ENCODE peak calls at places on chromosomes 4 and X, in four cellular contexts. K, F, N and I are unnamed samples.
A peak's percentile ranks its signal among the peaks of the same experiment; 100 is the strongest.

GRCh38 chrX:68060506-68061205 is 372.6 kb downstream of the OPHN1 start:
- DNase-seq in K (no peak), F (no peak), N (no peak), I (no peak)

GRCh38 chr4:73589887-73590801 is 30.1 kb downstream of the RASSF6 start:
- DNase-seq in F (no peak), N (no peak), K (no peak), I (peak; percentile 27)

GRCh38 chrX:149043401-149043800 is 461.7 kb downstream of the IDS start:
- DNase-seq in F (no peak), N (no peak), K (no peak), I (no peak)

GRCh38 chr4:54764501-54764900 is 106.7 kb downstream of the KIT start:
- DNase-seq in N (no peak), F (no peak), K (no peak), I (no peak)

GRCh38 chr4:176646311-176646710 is 146.4 kb downstream of the VEGFC start:
- DNase-seq in K (no peak), N (no peak), F (no peak), I (no peak)

GRCh38 chrX:104098151-104098808 is 14.0 kb upstream of the ZCCHC18 start:
- DNase-seq in K (no peak), N (peak; percentile 62), F (peak; percentile 61), I (peak; percentile 49)

GRCh38 chr4:176789955-176790354 is 2.8 kb downstream of the VEGFC start:
- DNase-seq in N (no peak), K (no peak), F (no peak), I (peak; percentile 73)

GRCh38 chr4:90105274-90105673 is 21.9 kb upstream of the CCSER1 start:
- DNase-seq in K (no peak), F (no peak), N (no peak), I (no peak)

GRCh38 chr4:92236907-92237306 is 66.9 kb upstream of the GRID2 start:
- DNase-seq in K (no peak), F (no peak), N (no peak), I (no peak)

GRCh38 chr4:76301068-76301774 is 5.3 kb upstream of the STBD1 start:
- DNase-seq in N (peak; percentile 61), K (peak; percentile 62), F (peak; percentile 60), I (peak; percentile 86)

GRCh38 chr4:124178449-124179021 is 534.0 kb downstream of the ANKRD50 start:
- DNase-seq in F (no peak), N (no peak), K (no peak), I (no peak)

GRCh38 chr4:135508006-135508714 is 1306.6 kb upstream of the PABPC4L start:
- DNase-seq in N (peak; percentile 1), K (peak; percentile 9), F (no peak), I (no peak)

GRCh38 chr4:3680656-3681055 is 85.5 kb upstream of the ADRA2C start:
- DNase-seq in F (no peak), N (no peak), K (no peak), I (no peak)

GRCh38 chrX:78652971-78653822 is 5.9 kb downstream of the RTL3 start:
- DNase-seq in K (peak; percentile 54), N (peak; percentile 31), F (peak; percentile 22), I (no peak)

GRCh38 chr4:148060264-148061138 is 328.6 kb downstream of the ARHGAP10 start:
- DNase-seq in K (no peak), N (no peak), F (peak; percentile 51), I (no peak)

GRCh38 chr4:9952415-9952950 is 68.8 kb downstream of the SLC2A9 start:
- DNase-seq in F (no peak), K (no peak), N (no peak), I (no peak)

GRCh38 chr4:72314869-72315268 is 254.2 kb downstream of the ADAMTS3 start:
- DNase-seq in F (no peak), K (no peak), N (peak; percentile 66), I (no peak)

GRCh38 chr4:74632634-74633033 is 161.7 kb downstream of the BTC start:
- DNase-seq in N (peak; percentile 84), F (peak; percentile 68), K (no peak), I (no peak)

GRCh38 chr4:1206299-1207156 is 34.1 kb upstream of the SPON2 start:
- DNase-seq in F (peak; percentile 1), K (no peak), N (no peak), I (no peak)

GRCh38 chrX:33195698-33196097 is 15.7 kb downstream of the DMD start:
- DNase-seq in K (no peak), N (no peak), F (no peak), I (no peak)

GRCh38 chr4:18536420-18536819 is 514.9 kb upstream of the LCORL start:
- DNase-seq in F (no peak), N (no peak), K (no peak), I (no peak)

GRCh38 chr4:110632506-110633357 is 9.9 kb upstream of the PITX2 start:
- DNase-seq in F (no peak), N (no peak), K (no peak), I (peak; percentile 45)

GRCh38 chr4:105620640-105621323 is 68.4 kb downstream of the ARHGEF38 start:
- DNase-seq in F (no peak), K (no peak), N (no peak), I (no peak)

DNA sequence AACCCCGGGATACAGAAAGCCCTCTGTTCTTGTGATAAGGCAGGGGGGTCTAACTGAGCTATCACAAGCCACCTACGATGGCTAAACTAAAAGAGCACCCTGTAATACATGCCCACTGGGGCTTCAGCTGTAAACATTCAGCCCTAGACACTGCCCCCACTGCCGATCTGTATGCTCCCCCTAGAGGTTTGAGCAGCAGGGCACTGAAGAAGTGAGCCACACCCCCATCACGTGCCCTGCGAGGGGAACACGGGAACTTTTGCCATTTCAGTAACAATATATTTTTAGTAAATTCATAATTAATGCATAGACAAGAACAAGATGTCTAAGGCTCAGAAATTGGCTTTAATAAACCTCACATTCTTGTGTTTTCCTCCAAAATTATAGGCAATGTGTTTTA is 235.2 kb upstream of the SFRP2 start:
- DNase-seq in K (no peak), F (peak; percentile 7), N (no peak), I (no peak)
- TF ChIP-seq CTCF in K (no peak), F (no peak), N (peak; percentile 34), I (no peak)

GRCh38 chr4:25888781-25889180 is 25.2 kb upstream of the SMIM20 start:
- DNase-seq in F (no peak), N (no peak), K (no peak), I (no peak)
- TF ChIP-seq CTCF in F (no peak), N (no peak), K (no peak), I (no peak)

GRCh38 chrX:72048515-72049455 is 82.9 kb downstream of the RTL5 start:
- DNase-seq in N (no peak), K (no peak), F (peak; percentile 11), I (no peak)
- TF ChIP-seq CTCF in N (no peak), K (no peak), F (no peak), I (peak; percentile 20)

DNA sequence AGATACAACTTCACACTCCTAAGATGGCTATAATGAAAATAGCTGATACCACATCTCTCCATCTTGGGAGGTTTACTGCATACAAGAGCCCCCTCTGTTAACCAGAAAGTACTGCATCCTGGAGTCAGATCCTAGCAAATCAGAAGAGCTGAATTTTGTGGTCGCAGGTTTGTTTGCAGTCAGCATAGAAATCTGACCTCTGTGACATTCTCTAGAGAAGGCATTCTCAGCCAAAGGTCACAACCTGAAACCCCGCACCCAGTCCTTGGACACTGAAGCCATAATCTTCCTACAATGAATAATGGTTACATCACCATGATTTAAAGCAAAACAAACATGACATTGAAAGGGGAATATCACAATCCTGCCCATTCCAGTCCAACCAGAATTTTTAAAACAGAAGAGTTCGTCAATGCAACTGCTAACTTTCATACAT is 17.7 kb downstream of the HS6ST2 start:
- DNase-seq in N (no peak), F (no peak), K (no peak), I (no peak)
- TF ChIP-seq CTCF in N (no peak), F (no peak), K (no peak), I (no peak)

GRCh38 chr4:183157215-183157614 is 58.2 kb downstream of the WWC2 start:
- DNase-seq in K (no peak), F (no peak), N (no peak), I (no peak)
- TF ChIP-seq CTCF in K (no peak), F (no peak), N (no peak), I (no peak)

GRCh38 chrX:37684918-37685317 is 673 bp upstream of the XK start:
- DNase-seq in K (no peak), N (no peak), F (no peak), I (no peak)
- TF ChIP-seq CTCF in K (no peak), N (no peak), F (no peak), I (no peak)

DNA sequence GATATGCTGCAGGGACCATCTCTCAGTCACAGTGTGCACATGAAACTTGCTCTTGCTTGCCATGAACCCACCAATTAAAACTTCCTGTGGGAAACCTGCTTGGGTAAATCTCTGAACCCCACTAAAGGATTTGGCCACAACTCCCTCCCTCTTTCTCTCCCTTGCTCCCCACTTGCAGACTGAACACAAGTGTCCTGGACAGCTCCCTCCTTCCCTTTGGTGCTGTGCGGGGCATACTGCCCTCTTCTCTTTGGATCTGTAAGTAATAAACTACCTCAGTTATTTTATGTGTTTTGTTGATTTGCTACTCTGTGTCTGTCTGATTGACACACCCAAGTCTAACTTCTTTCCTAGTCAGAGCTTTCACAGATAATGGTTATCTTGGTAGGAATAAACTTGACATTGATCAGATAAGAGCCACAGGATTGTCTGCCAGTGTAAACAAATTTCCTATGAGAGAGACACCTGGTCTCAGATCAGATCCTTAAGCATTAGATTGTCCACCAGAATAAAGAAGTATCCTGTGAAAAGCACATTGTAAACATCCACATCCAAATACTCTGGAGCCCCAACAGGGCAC is 41.8 kb downstream of the SULT1E1 start:
- DNase-seq in F (no peak), K (no peak), N (no peak), I (no peak)
- TF ChIP-seq CTCF in F (no peak), K (no peak), N (no peak), I (no peak)